ENCODE peak calls at places on chromosome 12, in seven cellular contexts. N is non-pigmented ciliary epithelial cell, E is hippocampal formation, T is occipital lobe, F is fibroblast of mammary gland, C is SW480, K is RPMI7951. G is an unnamed sample.

GRCh38 chr12:27969901-27970390 is 2.6 kb downstream of the PTHLH start:
- DNase-seq in F (peak; percentile 35), N (no peak), T (peak; percentile 10), C (peak; percentile 88), K (peak; percentile 58), E (no peak), G (no peak)

GRCh38 chr12:124445121-124445718 is 122.2 kb downstream of the NCOR2 start:
- DNase-seq in K (no peak), T (no peak), C (no peak), F (no peak), N (no peak), E (no peak), G (no peak)

GRCh38 chr12:16421806-16422205 is 74.4 kb downstream of the MGST1 start:
- DNase-seq in C (no peak), K (no peak), N (no peak), E (no peak), F (peak; percentile 54), T (no peak), G (no peak)

GRCh38 chr12:104865080-104865479 is 93.0 kb downstream of the SLC41A2 start:
- DNase-seq in K (peak; percentile 13), N (no peak), T (no peak), E (no peak), F (no peak), C (no peak), G (no peak)

GRCh38 chr12:45913631-45914030 is 76.7 kb downstream of the SCAF11 start:
- DNase-seq in E (no peak), T (no peak), N (no peak), C (no peak), F (no peak), K (no peak), G (no peak)

GRCh38 chr12:88538697-88539096 is 41.6 kb downstream of the KITLG start:
- DNase-seq in N (no peak), T (no peak), C (no peak), F (no peak), E (no peak), K (no peak), G (no peak)

GRCh38 chr12:107660861-107661415 is 24.7 kb upstream of the PWP1 start:
- DNase-seq in N (no peak), K (no peak), T (no peak), F (no peak), E (no peak), C (no peak), G (no peak)

GRCh38 chr12:131104464-131105350 is 151.0 kb downstream of the ADGRD1 start:
- DNase-seq in C (peak; percentile 74), E (peak; percentile 68), N (no peak), F (peak; percentile 57), T (peak; percentile 74), K (peak; percentile 32), G (peak; percentile 78)

GRCh38 chr12:95429172-95429510 is 44.8 kb upstream of the METAP2 start:
- DNase-seq in N (no peak), C (no peak), E (no peak), F (no peak), K (no peak), T (no peak), G (no peak)

GRCh38 chr12:2092890-2093289 is 40.1 kb downstream of the CACNA1C start:
- DNase-seq in K (peak; percentile 89), F (no peak), T (no peak), N (no peak), E (no peak), C (no peak), G (no peak)

GRCh38 chr12:93145086-93145485 is 216.0 kb upstream of the EEA1 start:
- DNase-seq in F (peak; percentile 36), N (no peak), E (no peak), K (no peak), C (no peak), T (no peak), G (no peak)

GRCh38 chr12:12008232-12008850 is 62.4 kb upstream of the BCL2L14 start:
- DNase-seq in C (no peak), K (peak; percentile 79), E (no peak), F (no peak), T (no peak), N (no peak), G (no peak)

GRCh38 chr12:75878382-75878720 is 153.2 kb downstream of the PHLDA1 start:
- DNase-seq in N (peak; percentile 70), E (no peak), F (peak; percentile 77), K (peak; percentile 67), C (peak; percentile 39), T (no peak), G (no peak)

GRCh38 chr12:62640910-62641448 is 174.4 kb downstream of the MON2 start:
- DNase-seq in K (peak; percentile 67), N (no peak), T (no peak), C (no peak), F (peak; percentile 59), E (no peak), G (no peak)

GRCh38 chr12:43453761-43454160 is 98.2 kb downstream of the ADAMTS20 start:
- DNase-seq in T (no peak), E (no peak), F (no peak), N (no peak), C (no peak), K (peak; percentile 54), G (no peak)

GRCh38 chr12:48996794-48997718 is 2.1 kb downstream of the DDN start:
- DNase-seq in E (peak; percentile 69), T (peak; percentile 76), C (no peak), N (no peak), F (peak; percentile 57), K (no peak), G (peak; percentile 58)

GRCh38 chr12:44317651-44318126 is 481.8 kb downstream of the TMEM117 start:
- DNase-seq in N (peak; percentile 6), T (no peak), K (peak; percentile 11), C (peak; percentile 23), E (no peak), F (peak; percentile 40), G (no peak)

GRCh38 chr12:96503971-96504370 is 14.6 kb downstream of the CFAP54 start:
- DNase-seq in T (no peak), F (no peak), E (no peak), K (no peak), C (no peak), N (no peak), G (no peak)

GRCh38 chr12:29743801-29744200 is 39.9 kb downstream of the TMTC1 start:
- DNase-seq in N (peak; percentile 71), F (peak; percentile 99), E (no peak), C (peak; percentile 6), K (peak; percentile 63), T (no peak), G (no peak)

GRCh38 chr12:12734054-12734453 is 16.9 kb downstream of the CDKN1B start:
- DNase-seq in E (no peak), N (no peak), T (no peak), F (peak; percentile 82), C (no peak), K (peak; percentile 84), G (no peak)

GRCh38 chr12:132866251-132866828 is 21.1 kb downstream of the CHFR start:
- DNase-seq in K (no peak), C (no peak), N (peak; percentile 32), T (no peak), E (no peak), F (peak; percentile 84), G (no peak)

GRCh38 chr12:94263011-94263786 is 114.8 kb downstream of the PLXNC1 start:
- DNase-seq in K (no peak), F (no peak), T (no peak), E (no peak), N (no peak), C (no peak), G (no peak)

GRCh38 chr12:4148418-4149056 is 125.0 kb upstream of the CCND2 start:
- DNase-seq in N (no peak), E (no peak), F (no peak), T (no peak), K (no peak), C (no peak), G (no peak)

GRCh38 chr12:34398706-34399630 is 376.7 kb downstream of the ALG10 start:
- DNase-seq in K (no peak), N (no peak), C (no peak), E (no peak), F (no peak), T (no peak), G (no peak)

GRCh38 chr12:388547-389137 is 478 bp downstream of the KDM5A start:
- DNase-seq in N (no peak), K (peak; percentile 5), T (no peak), C (peak; percentile 35), E (no peak), F (peak; percentile 23), G (no peak)

GRCh38 chr12:110863161-110863560 is 16.4 kb downstream of the CCDC63 start:
- DNase-seq in N (no peak), K (no peak), T (no peak), E (no peak), C (no peak), F (no peak), G (no peak)

GRCh38 chr12:3355378-3355900 is 135.6 kb upstream of the PRMT8 start:
- DNase-seq in K (no peak), T (no peak), E (no peak), C (no peak), F (no peak), N (no peak), G (no peak)

GRCh38 chr12:130456375-130457199 is 118.9 kb downstream of the PIWIL1 start:
- DNase-seq in T (peak; percentile 72), N (no peak), C (no peak), E (no peak), K (no peak), F (no peak), G (no peak)

GRCh38 chr12:59118356-59118755 is 198.1 kb upstream of the LRIG3 start:
- DNase-seq in N (no peak), K (no peak), E (no peak), F (no peak), T (no peak), C (no peak), G (no peak)

G was measured in anterior cingulate cortex.